ENCODE peak calls at places on chromosomes 6 and 20, in seven cellular contexts. V is HL-60; H is DMS153; T is HTR-8/SVneo; S is stimulated activated naive CD8-positive, alpha-beta T cell treated with anti-CD3 and anti-CD28 coated beads, Interleukin-15, Interleukin-2, amounts not matched to agents 100 U/mL and 50 U/mL, for 24 hours; L is occipital lobe; J is activated T-cell treated with anti-CD3 and anti-CD28 coated beads for 24 hours. G is an unnamed sample.

GRCh38 chr6:37011656-37012378 is 6.4 kb downstream of the FGD2 start:
- DNase-seq in L (no peak), V (peak), T (no peak), J (no peak), S (no peak), H (no peak), G (no peak)

GRCh38 chr6:83758533-83758932 is 49.6 kb upstream of the SNAP91 start:
- DNase-seq in J (no peak), S (no peak), H (no peak), T (no peak), L (no peak), V (no peak), G (no peak)

GRCh38 chr6:143596857-143597256 is 80.9 kb upstream of the PHACTR2 start:
- DNase-seq in J (no peak), V (no peak), S (no peak), L (no peak), H (no peak), T (no peak), G (peak)

GRCh38 chr6:157087974-157088373 is 235.3 kb downstream of the TMEM242 start:
- DNase-seq in V (no peak), H (no peak), S (no peak), J (no peak), L (no peak), T (no peak), G (no peak)

GRCh38 chr20:40743172-40743775 is 54.2 kb upstream of the MAFB start:
- DNase-seq in T (no peak), L (no peak), S (no peak), J (no peak), H (no peak), V (no peak), G (no peak)

GRCh38 chr6:65776332-65776731 is 69.3 kb upstream of the EYS start:
- DNase-seq in L (no peak), H (no peak), S (no peak), T (no peak), J (no peak), V (no peak), G (no peak)

GRCh38 chr20:23415958-23416583 is 5.2 kb downstream of the NAPB start:
- DNase-seq in S (no peak), H (no peak), T (no peak), V (no peak), J (no peak), L (no peak), G (no peak)

GRCh38 chr6:13470240-13471140 is 16.9 kb downstream of the GFOD1 start:
- DNase-seq in H (no peak), S (no peak), T (no peak), V (no peak), J (no peak), L (peak), G (no peak)

GRCh38 chr6:79724816-79725215 is 93.7 kb downstream of the SH3BGRL2 start:
- DNase-seq in J (no peak), L (no peak), S (no peak), V (no peak), H (no peak), T (no peak), G (no peak)

GRCh38 chr6:109690373-109690739 is 646 bp downstream of the AK9 start:
- DNase-seq in S (peak), H (peak), L (no peak), V (peak), T (no peak), J (peak), G (no peak)

GRCh38 chr6:56387621-56388413 is 140.4 kb upstream of the COL21A1 start:
- DNase-seq in L (no peak), J (no peak), V (no peak), H (peak), T (no peak), S (no peak), G (no peak)

GRCh38 chr6:2958331-2958711 is 13.0 kb downstream of the SERPINB6 start:
- DNase-seq in H (no peak), V (no peak), L (no peak), J (no peak), T (no peak), S (no peak), G (no peak)

GRCh38 chr6:160005211-160005610 is 36.3 kb downstream of the IGF2R start:
- DNase-seq in H (no peak), T (no peak), L (no peak), S (no peak), V (no peak), J (no peak), G (no peak)

GRCh38 chr6:19024737-19025136 is 637.6 kb downstream of the RNF144B start:
- DNase-seq in V (peak), S (no peak), T (peak), J (no peak), L (no peak), H (no peak), G (peak)

GRCh38 chr6:141388666-141389065 is 744.1 kb upstream of the GJE1 start:
- DNase-seq in J (no peak), H (no peak), L (no peak), T (no peak), S (no peak), V (no peak), G (no peak)

GRCh38 chr20:32789896-32790750 is 27.9 kb downstream of the DNMT3B start:
- DNase-seq in S (peak), T (peak), V (peak), H (no peak), J (peak), L (peak), G (peak)

GRCh38 chr6:41200296-41200900 is 551 bp downstream of the TREML2 start:
- DNase-seq in H (no peak), L (no peak), V (peak), J (peak), S (peak), T (no peak), G (peak)

GRCh38 chr6:21312118-21312517 is 281.4 kb upstream of the SOX4 start:
- DNase-seq in V (no peak), T (no peak), S (no peak), L (no peak), H (peak), J (no peak), G (no peak)

GRCh38 chr6:158376650-158377081 is 64.4 kb downstream of the TULP4 start:
- DNase-seq in L (peak), H (no peak), T (no peak), V (no peak), J (no peak), S (no peak), G (no peak)

GRCh38 chr6:94487371-94487770 is 1068.0 kb upstream of the EPHA7 start:
- DNase-seq in L (no peak), J (no peak), T (no peak), S (no peak), H (no peak), V (no peak), G (no peak)

GRCh38 chr6:17984822-17985660 is 2.4 kb downstream of the KIF13A start:
- DNase-seq in V (no peak), T (no peak), S (no peak), H (no peak), J (no peak), L (no peak), G (no peak)

GRCh38 chr6:154542747-154543146 is 32.3 kb upstream of the CNKSR3 start:
- DNase-seq in J (no peak), T (no peak), V (no peak), H (no peak), S (no peak), L (no peak), G (no peak)

GRCh38 chr6:147257760-147258159 is 53.5 kb downstream of the STXBP5 start:
- DNase-seq in T (no peak), V (no peak), H (no peak), S (no peak), L (no peak), J (no peak), G (no peak)

GRCh38 chr20:49529470-49529869 is 38.5 kb downstream of the PTGIS start:
- DNase-seq in J (no peak), H (no peak), S (no peak), T (no peak), L (no peak), V (no peak), G (no peak)

GRCh38 chr6:139587469-139587868 is 213.0 kb upstream of the CITED2 start:
- DNase-seq in L (no peak), V (no peak), H (no peak), J (no peak), T (peak), S (no peak), G (no peak)

GRCh38 chr20:38892091-38892981 is 33.9 kb upstream of the FAM83D start:
- DNase-seq in S (no peak), J (no peak), T (no peak), L (no peak), H (no peak), V (peak), G (no peak)

GRCh38 chr6:31821301-31822037 is 6.1 kb upstream of the HSPA1B start:
- DNase-seq in L (peak), J (no peak), T (peak), H (no peak), S (peak), V (peak), G (no peak)

GRCh38 chr20:38110525-38111178 is 54.4 kb downstream of the TGM2 start:
- DNase-seq in S (no peak), V (no peak), J (no peak), T (no peak), H (no peak), L (no peak), G (no peak)

GRCh38 chr6:112029045-112029822 is 24.7 kb upstream of the CCN6 start:
- DNase-seq in T (peak), J (peak), V (peak), L (no peak), H (peak), S (peak), G (peak)

GRCh38 chr20:47785321-47785899 is at the start of gene SULF2:
- DNase-seq in H (no peak), V (no peak), T (no peak), L (no peak), J (no peak), S (no peak), G (no peak)

GRCh38 chr6:109580519-109580918 is 97.5 kb upstream of the ZBTB24 start:
- DNase-seq in L (no peak), H (no peak), S (no peak), V (no peak), T (no peak), J (no peak), G (no peak)

GRCh38 chr20:32763202-32763999 is 1.2 kb downstream of the DNMT3B start:
- DNase-seq in L (no peak), H (no peak), S (no peak), J (no peak), T (no peak), V (no peak), G (no peak)

GRCh38 chr6:20850687-20851416 is 316.6 kb downstream of the CDKAL1 start:
- DNase-seq in T (no peak), H (no peak), V (no peak), S (no peak), J (no peak), L (no peak), G (no peak)

GRCh38 chr20:62618622-62619529 is 23.4 kb upstream of the SLCO4A1 start:
- DNase-seq in T (no peak), L (no peak), S (peak), H (no peak), V (peak), J (no peak), G (peak)

GRCh38 chr6:65709099-65709830 is 2.2 kb upstream of the EYS start:
- DNase-seq in H (no peak), J (no peak), T (no peak), S (no peak), V (no peak), L (no peak), G (no peak)

GRCh38 chr6:23589811-23590210 is 536.2 kb upstream of the NRSN1 start:
- DNase-seq in J (no peak), T (no peak), V (no peak), H (no peak), S (no peak), L (no peak), G (no peak)

GRCh38 chr20:36820928-36821327 is 47.4 kb upstream of the DSN1 start:
- DNase-seq in L (no peak), J (no peak), S (no peak), T (no peak), H (no peak), V (no peak), G (no peak)

GRCh38 chr20:36483205-36483918 is 58.0 kb upstream of the MYL9 start:
- DNase-seq in T (no peak), H (no peak), S (no peak), J (no peak), V (no peak), L (no peak), G (no peak)

GRCh38 chr6:117440558-117441525 is 15.1 kb upstream of the ROS1 start:
- DNase-seq in L (no peak), J (no peak), H (no peak), T (peak), S (no peak), V (no peak), G (peak)

GRCh38 chr6:129440691-129441090 is 269.3 kb downstream of the ARHGAP18 start:
- DNase-seq in H (no peak), T (no peak), V (no peak), L (no peak), J (no peak), S (no peak), G (no peak)

G was measured in AML-193.